ENCODE peak calls at places on chromosome 13, in six cellular contexts. C is SW 1271; T is stimulated activated CD4-positive, alpha-beta T cell treated with anti-CD3 and anti-CD28 coated beads, Interleukin-15, amount 100 ng/mL, for 1 hour; R is effector CD4-positive, alpha-beta T cell; Q is naive thymus-derived CD8-positive, alpha-beta T cell; Y is activated CD4-positive, alpha-beta T cell treated with anti-CD3 and anti-CD28 coated beads, Interleukin-2, amount 50 U/mL, for 24 hours. L is an unnamed sample.

GRCh38 chr13:22102237-22102636 is 431.4 kb downstream of the FGF9 start:
- DNase-seq in C (no peak), T (no peak), R (no peak), Q (no peak), Y (no peak), L (no peak)

GRCh38 chr13:73081256-73081915 is 22.6 kb downstream of the KLF5 start:
- DNase-seq in C (no peak), T (no peak), R (no peak), Q (no peak), Y (no peak), L (no peak)

GRCh38 chr13:37797606-37798005 is 72.0 kb downstream of the TRPC4 start:
- DNase-seq in C (no peak), T (no peak), R (no peak), Q (no peak), Y (no peak), L (no peak)

GRCh38 chr13:83831796-83832195 is 50.5 kb downstream of the SLITRK1 start:
- DNase-seq in C (no peak), T (no peak), R (no peak), Q (no peak), Y (no peak), L (no peak)

GRCh38 chr13:111114362-111115050 is 604 bp upstream of the ARHGEF7 start:
- DNase-seq in C (no peak), T (no peak), R (no peak), Q (no peak), Y (no peak), L (no peak)

GRCh38 chr13:38980628-38981078 is 10.0 kb downstream of the STOML3 start:
- DNase-seq in C (no peak), T (no peak), R (no peak), Q (no peak), Y (no peak), L (no peak)

GRCh38 chr13:89862691-89863036 is 1484.8 kb upstream of the MIR17HG start:
- DNase-seq in C (no peak), T (no peak), R (no peak), Q (no peak), Y (no peak), L (peak)

GRCh38 chr13:105410602-105411001 is 1124.9 kb downstream of the EFNB2 start:
- DNase-seq in C (no peak), T (peak), R (no peak), Q (peak), Y (no peak), L (peak)

GRCh38 chr13:99989376-99990044 is 7.9 kb downstream of the ZIC2 start:
- DNase-seq in C (no peak), T (no peak), R (no peak), Q (no peak), Y (no peak), L (no peak)

GRCh38 chr13:106589716-106590115 is 21.8 kb upstream of the ARGLU1 start:
- DNase-seq in C (no peak), T (no peak), R (no peak), Q (no peak), Y (no peak), L (no peak)

GRCh38 chr13:27271572-27272096 is 1.0 kb downstream of the RASL11A start:
- DNase-seq in C (no peak), T (no peak), R (no peak), Q (no peak), Y (no peak), L (no peak)

GRCh38 chr13:43758834-43759233 is 27.9 kb downstream of the ENOX1 start:
- DNase-seq in C (no peak), T (no peak), R (no peak), Q (no peak), Y (no peak), L (no peak)

GRCh38 chr13:98869408-98870090 is 108.3 kb downstream of the DOCK9 start:
- DNase-seq in C (no peak), T (no peak), R (no peak), Q (no peak), Y (no peak), L (peak)

GRCh38 chr13:100811906-100812305 is 137.3 kb upstream of the TMTC4 start:
- DNase-seq in C (no peak), T (no peak), R (no peak), Q (no peak), Y (no peak), L (no peak)

GRCh38 chr13:103351035-103351828 is 285.0 kb upstream of the SLC10A2 start:
- DNase-seq in C (no peak), T (no peak), R (no peak), Q (no peak), Y (no peak), L (peak)

GRCh38 chr13:37209621-37210020 is 104.2 kb upstream of the CSNK1A1L start:
- DNase-seq in C (no peak), T (no peak), R (no peak), Q (no peak), Y (no peak), L (peak)

GRCh38 chr13:36069881-36070366 is 61.3 kb downstream of the DCLK1 start:
- DNase-seq in C (no peak), T (no peak), R (no peak), Q (no peak), Y (no peak), L (no peak)

GRCh38 chr13:41199526-41199925 is 5.2 kb upstream of the KBTBD7 start:
- DNase-seq in C (no peak), T (no peak), R (no peak), Q (no peak), Y (no peak), L (no peak)

GRCh38 chr13:45681101-45681500 is 21.0 kb upstream of the CBY2 start:
- DNase-seq in C (no peak), T (no peak), R (no peak), Q (no peak), Y (no peak), L (no peak)

GRCh38 chr13:24151864-24152263 is 8.7 kb upstream of the SPATA13 start:
- DNase-seq in C (no peak), T (no peak), R (no peak), Q (no peak), Y (no peak), L (no peak)

GRCh38 chr13:104140557-104140956 is 1074.3 kb upstream of the SLC10A2 start:
- DNase-seq in C (no peak), T (no peak), R (no peak), Q (no peak), Y (no peak), L (peak)

GRCh38 chr13:33258437-33259193 is 26.9 kb downstream of the STARD13 start:
- DNase-seq in C (no peak), T (no peak), R (no peak), Q (no peak), Y (no peak), L (no peak)

GRCh38 chr13:74062933-74063332 is 71.3 kb downstream of the KLF12 start:
- DNase-seq in C (no peak), T (no peak), R (no peak), Q (no peak), Y (no peak), L (no peak)

GRCh38 chr13:102642475-102642874 is 45.7 kb downstream of the TPP2 start:
- DNase-seq in C (no peak), T (no peak), R (no peak), Q (no peak), Y (no peak), L (no peak)

GRCh38 chr13:47216176-47216822 is 319.4 kb upstream of the HTR2A start:
- DNase-seq in C (peak), T (no peak), R (no peak), Q (no peak), Y (no peak), L (peak)

GRCh38 chr13:22014469-22014868 is 343.6 kb downstream of the FGF9 start:
- DNase-seq in C (no peak), T (no peak), R (no peak), Q (no peak), Y (no peak), L (peak)

GRCh38 chr13:33009019-33009418 is 7.2 kb upstream of the KL start:
- DNase-seq in C (no peak), T (no peak), R (no peak), Q (no peak), Y (no peak), L (no peak)

GRCh38 chr13:84917252-84917878 is 881.9 kb downstream of the SLITRK6 start:
- DNase-seq in C (no peak), T (no peak), R (no peak), Q (no peak), Y (no peak), L (peak)

GRCh38 chr13:35534343-35534742 is 57.9 kb upstream of the MAB21L1 start:
- DNase-seq in C (no peak), T (no peak), R (no peak), Q (no peak), Y (no peak), L (no peak)

GRCh38 chr13:76773695-76774094 is 112.5 kb downstream of the KCTD12 start:
- DNase-seq in C (no peak), T (no peak), R (no peak), Q (no peak), Y (no peak), L (no peak)

GRCh38 chr13:84265365-84265764 is 383.1 kb upstream of the SLITRK1 start:
- DNase-seq in C (no peak), T (no peak), R (no peak), Q (no peak), Y (no peak), L (no peak)

GRCh38 chr13:113273856-113274590 is 23.0 kb upstream of the LAMP1 start:
- DNase-seq in C (no peak), T (no peak), R (no peak), Q (no peak), Y (no peak), L (peak)

GRCh38 chr13:27079421-27079958 is 92.1 kb downstream of the USP12 start:
- DNase-seq in C (no peak), T (no peak), R (no peak), Q (no peak), Y (no peak), L (peak)

GRCh38 chr13:106466691-106467405 is 68.6 kb downstream of the EFNB2 start:
- DNase-seq in C (no peak), T (no peak), R (no peak), Q (no peak), Y (no peak), L (no peak)

L was measured in A172.